ENCODE peak calls at places on chromosomes 2 and 18, in five cellular contexts. K, Z, Q, G and T are unnamed samples.

GRCh38 chr2:23449413-23449812 is 64.4 kb downstream of the KLHL29 start:
- DNase-seq in K (no peak), Z (peak), Q (peak), G (no peak), T (no peak)

GRCh38 chr2:47012866-47013265 is 97.3 kb upstream of the MCFD2 start:
- DNase-seq in K (no peak), Z (no peak), Q (no peak), G (no peak), T (no peak)

GRCh38 chr18:77063256-77063655 is 69.3 kb downstream of the MBP start:
- DNase-seq in K (no peak), Z (peak), Q (peak), G (peak), T (peak)

GRCh38 chr2:224780814-224781213 is 64.6 kb upstream of the CCDC195 start:
- DNase-seq in K (no peak), Z (no peak), Q (no peak), G (no peak), T (no peak)

GRCh38 chr2:225462945-225463344 is 63.4 kb downstream of the NYAP2 start:
- DNase-seq in K (no peak), Z (no peak), Q (no peak), G (no peak), T (peak)

GRCh38 chr2:160427629-160428424 is 65.8 kb downstream of the RBMS1 start:
- DNase-seq in K (no peak), Z (peak), Q (peak), G (peak), T (peak)

GRCh38 chr2:16656784-16657391 is 8.7 kb downstream of the CYRIA start:
- DNase-seq in K (no peak), Z (peak), Q (peak), G (no peak), T (no peak)

GRCh38 chr2:42914314-42914713 is 121.9 kb upstream of the HAAO start:
- DNase-seq in K (no peak), Z (no peak), Q (no peak), G (no peak), T (no peak)

GRCh38 chr18:75154997-75155396 is 53.9 kb downstream of the PTGR3 start:
- DNase-seq in K (no peak), Z (no peak), Q (no peak), G (no peak), T (no peak)

GRCh38 chr2:96527990-96528679 is 8.4 kb upstream of the ARID5A start:
- DNase-seq in K (no peak), Z (peak), Q (peak), G (peak), T (no peak)

DNA sequence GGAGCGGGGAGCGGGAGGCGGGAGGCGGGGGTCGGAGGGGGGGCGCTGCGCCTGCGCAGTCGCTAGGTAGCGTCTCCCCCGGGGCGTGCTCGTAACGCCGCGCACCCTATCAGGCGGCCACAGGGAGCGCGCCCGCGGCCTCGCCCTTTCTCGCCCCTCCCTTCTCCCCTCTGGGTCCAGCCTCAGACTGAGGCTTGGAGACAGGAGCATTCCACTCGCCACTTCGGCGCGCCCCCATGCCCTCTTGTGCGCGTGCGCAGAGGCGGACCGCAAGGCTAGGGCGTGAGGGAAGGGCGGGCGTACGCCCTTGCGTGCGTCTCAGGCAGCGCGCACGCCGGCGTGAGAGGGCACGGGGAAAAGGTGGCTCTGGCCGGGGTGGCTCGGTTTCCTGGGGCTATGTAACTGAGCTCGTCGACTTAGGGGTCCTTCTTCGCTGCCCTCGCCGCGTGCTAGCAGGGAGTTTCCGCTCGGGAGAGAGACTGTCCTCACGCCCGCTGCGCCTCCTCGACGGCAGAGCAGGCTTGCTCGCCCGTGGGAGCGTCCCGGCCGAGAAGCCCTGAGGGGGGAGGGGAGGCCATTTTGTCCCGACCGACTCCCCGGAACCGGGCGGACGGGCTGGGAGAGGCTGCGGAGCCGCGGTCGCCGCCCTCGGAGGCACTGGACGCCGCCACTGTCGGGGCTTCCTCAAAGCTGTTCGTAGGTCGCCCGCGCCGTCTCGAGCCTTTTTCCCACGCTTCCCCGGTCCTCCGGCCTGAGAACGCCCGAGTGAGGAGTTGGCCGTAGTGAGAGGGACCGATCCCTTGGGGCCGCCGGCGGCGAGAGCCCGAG is at the start of gene RAB10:
- DNase-seq in K (peak), Z (peak), Q (peak), G (peak), T (peak)
- TF ChIP-seq CTCF in K (no peak), Z (no peak), Q (no peak), G (no peak), T (no peak)

GRCh38 chr2:74197983-74198460 is 393 bp upstream of the MTHFD2 start:
- DNase-seq in K (no peak), Z (no peak), Q (no peak), G (no peak), T (no peak)

GRCh38 chr2:74198461-74199274 is at the start of gene MTHFD2:
- DNase-seq in K (peak), Z (peak), Q (peak), G (peak), T (peak)

GRCh38 chr2:74199871-74200305 is 1.5 kb downstream of the MTHFD2 start:
- DNase-seq in K (no peak), Z (no peak), Q (no peak), G (peak), T (no peak)

GRCh38 chr2:74201196-74201595 is 2.8 kb downstream of the MTHFD2 start:
- DNase-seq in K (no peak), Z (no peak), Q (no peak), G (no peak), T (no peak)

GRCh38 chr2:74199275-74199701 is 873 bp downstream of the MTHFD2 start:
- DNase-seq in K (no peak), Z (no peak), Q (no peak), G (no peak), T (no peak)
- TF ChIP-seq CTCF in K (no peak), Z (no peak), Q (no peak), G (no peak), T (no peak)

DNA sequence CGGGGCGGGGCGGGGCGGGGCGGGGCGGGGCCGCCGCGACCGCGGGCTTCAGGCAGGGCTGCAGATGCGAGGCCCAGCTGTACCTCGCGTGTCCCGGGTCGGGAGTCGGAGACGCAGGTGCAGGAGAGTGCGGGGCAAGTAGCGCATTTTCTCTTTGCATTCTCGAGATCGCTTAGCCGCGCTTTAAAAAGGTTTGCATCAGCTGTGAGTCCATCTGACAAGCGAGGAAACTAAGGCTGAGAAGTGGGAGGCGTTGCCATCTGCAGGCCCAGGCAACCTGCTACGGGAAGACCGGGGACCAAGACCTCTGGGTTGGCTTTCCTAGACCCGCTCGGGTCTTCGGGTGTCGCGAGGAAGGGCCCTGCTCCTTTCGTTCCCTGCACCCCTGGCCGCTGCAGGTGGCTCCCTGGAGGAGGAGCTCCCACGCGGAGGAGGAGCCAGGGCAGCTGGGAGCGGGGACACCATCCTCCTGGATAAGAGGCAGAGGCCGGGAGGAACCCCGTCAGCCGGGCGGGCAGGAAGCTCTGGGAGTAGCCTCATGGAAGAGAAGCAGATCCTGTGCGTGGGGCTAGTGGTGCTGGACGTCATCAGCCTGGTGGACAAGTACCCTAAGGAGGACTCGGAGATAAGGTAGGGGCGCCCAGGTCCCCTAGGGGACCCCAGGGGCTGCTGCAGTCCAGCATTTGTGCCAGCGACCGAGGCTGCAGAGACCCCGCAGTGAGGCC is at the start of gene KHK:
- DNase-seq in K (no peak), Z (no peak), Q (no peak), G (peak), T (peak)
- TF ChIP-seq CTCF in K (no peak), Z (no peak), Q (no peak), G (no peak), T (no peak)

DNA sequence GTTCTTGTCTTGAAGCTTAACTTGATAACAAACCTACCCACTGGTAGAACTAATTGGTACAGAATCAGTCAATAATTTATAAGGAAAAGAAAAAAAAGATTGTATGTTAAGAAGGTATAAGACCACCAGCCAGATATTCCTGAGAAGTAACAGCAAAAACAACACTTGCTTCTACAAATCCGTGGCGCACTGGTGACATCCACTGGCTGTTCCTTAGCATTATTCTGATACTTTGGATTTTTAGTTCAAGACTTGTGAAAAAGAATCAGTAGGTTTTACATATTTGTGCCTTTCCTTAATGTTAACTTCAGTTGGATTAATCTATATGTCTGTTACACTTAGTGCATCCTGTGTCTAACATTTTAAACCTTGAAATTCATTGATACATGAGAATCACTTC is 141.8 kb downstream of the GRB14 start:
- DNase-seq in K (no peak), Z (no peak), Q (no peak), G (peak), T (peak)
- TF ChIP-seq CTCF in K (peak), Z (no peak), Q (peak), G (peak), T (peak)

GRCh38 chr2:104919127-104919526 is 65.2 kb downstream of the POU3F3 start:
- DNase-seq in K (no peak), Z (no peak), Q (no peak), G (no peak), T (peak)

GRCh38 chr2:104929663-104930062 is 75.7 kb downstream of the POU3F3 start:
- DNase-seq in K (no peak), Z (no peak), Q (no peak), G (no peak), T (no peak)

DNA sequence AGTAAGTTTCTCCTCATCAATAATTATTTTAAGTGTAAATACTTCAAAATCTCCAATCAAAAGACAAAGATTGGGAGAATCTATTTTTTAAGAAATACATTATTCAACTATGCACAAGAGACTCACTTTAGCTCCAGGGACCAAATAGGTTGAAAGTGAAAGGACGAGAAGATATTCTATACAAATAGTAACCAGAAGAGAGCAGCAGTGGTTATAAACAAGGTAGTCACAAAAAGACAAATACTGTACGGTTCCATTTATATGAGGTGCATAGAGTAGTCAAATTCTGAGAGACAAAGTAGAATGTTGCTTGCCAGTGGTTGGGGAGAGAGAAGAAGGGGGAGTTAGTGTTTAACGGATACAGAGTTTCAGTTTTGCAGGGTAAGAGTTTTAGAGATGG is 69.8 kb downstream of the POU3F3 start:
- DNase-seq in K (no peak), Z (no peak), Q (no peak), G (no peak), T (peak)
- TF ChIP-seq CTCF in K (no peak), Z (no peak), Q (no peak), G (no peak), T (no peak)

GRCh38 chr18:28459587-28459986 is 282.7 kb upstream of the CDH2 start:
- DNase-seq in K (no peak), Z (no peak), Q (no peak), G (no peak), T (peak)
- TF ChIP-seq CTCF in K (no peak), Z (no peak), Q (no peak), G (no peak), T (no peak)

GRCh38 chr18:54626779-54627178 is 35.7 kb downstream of the DYNAP start:
- DNase-seq in K (no peak), Z (no peak), Q (no peak), G (no peak), T (no peak)

GRCh38 chr18:54616220-54616848 is 25.3 kb downstream of the DYNAP start:
- DNase-seq in K (no peak), Z (peak), Q (peak), G (no peak), T (no peak)

GRCh38 chr18:54622084-54622483 is 31.0 kb downstream of the DYNAP start:
- DNase-seq in K (no peak), Z (no peak), Q (no peak), G (no peak), T (no peak)
- TF ChIP-seq CTCF in K (peak), Z (no peak), Q (no peak), G (no peak), T (peak)